ENCODE peak calls at places on chromosomes 12 and 14, in five cellular contexts. M, T, U, B and G are unnamed samples.

GRCh38 chr12:121170581-121171260 is 38.0 kb downstream of the P2RX7 start:
- DNase-seq in U (peak; percentile 8), M (no peak), T (no peak), B (no peak), G (no peak)

GRCh38 chr12:128077917-128078298 is 189.1 kb upstream of the TMEM132C start:
- DNase-seq in M (no peak), U (no peak), T (no peak), B (no peak), G (no peak)

GRCh38 chr12:92342574-92342973 is 196.9 kb upstream of the BTG1 start:
- DNase-seq in B (no peak), M (no peak), T (no peak), U (no peak), G (no peak)

GRCh38 chr12:13727707-13728147 is 253.7 kb downstream of the GRIN2B start:
- DNase-seq in B (peak; percentile 31), U (no peak), T (no peak), M (no peak), G (no peak)

GRCh38 chr12:7128681-7129593 is at the start of gene RBP5:
- DNase-seq in U (no peak), T (no peak), M (peak; percentile 82), B (peak; percentile 37), G (no peak)

GRCh38 chr12:91777268-91777997 is 368.2 kb downstream of the BTG1 start:
- DNase-seq in U (no peak), B (no peak), M (no peak), T (no peak), G (no peak)

GRCh38 chr12:115451785-115452736 is 768.1 kb upstream of the TBX3 start:
- DNase-seq in B (peak; percentile 70), M (no peak), U (peak; percentile 64), T (no peak), G (no peak)

GRCh38 chr12:106227641-106228319 is 20.0 kb downstream of the CKAP4 start:
- DNase-seq in T (peak; percentile 42), M (peak; percentile 84), B (no peak), U (peak; percentile 53), G (peak; percentile 65)

GRCh38 chr12:12510141-12510540 is 52.5 kb downstream of the DUSP16 start:
- DNase-seq in M (no peak), B (no peak), T (no peak), U (peak; percentile 70), G (no peak)

GRCh38 chr12:29191267-29191889 is 42.3 kb downstream of the FAR2 start:
- DNase-seq in T (no peak), U (no peak), M (no peak), B (no peak), G (no peak)

GRCh38 chr12:49689785-49690184 is 17.4 kb downstream of the FMNL3 start:
- DNase-seq in T (no peak), M (no peak), U (no peak), B (no peak), G (no peak)

GRCh38 chr14:83071888-83072501 is 1538.3 kb upstream of the SEL1L start:
- DNase-seq in T (no peak), U (peak; percentile 23), M (no peak), B (no peak), G (no peak)

GRCh38 chr12:50615534-50616296 is 110.9 kb downstream of the DIP2B start:
- DNase-seq in M (no peak), B (no peak), U (peak; percentile 55), T (no peak), G (no peak)